ENCODE peak calls at places on chromosomes 13 and 19, in seven cellular contexts. M is tibial nerve, B is lower lobe of right lung, L is AG09309, I is IMR-90, C is upper lobe of left lung, R is cardiac muscle cell. T is an unnamed sample.

GRCh38 chr13:90331974-90332373 is 1015.5 kb upstream of the MIR17HG start:
- DNase-seq in C (no peak), I (no peak), B (no peak), R (no peak), L (no peak), M (no peak), T (no peak)

GRCh38 chr13:94825507-94825906 is 113.2 kb upstream of the SOX21 start:
- DNase-seq in M (peak), L (no peak), C (no peak), B (no peak), I (no peak), R (peak), T (no peak)

GRCh38 chr19:55383279-55383788 is 758 bp downstream of the TMEM238 start:
- DNase-seq in M (no peak), R (no peak), C (no peak), L (no peak), B (no peak), I (no peak), T (no peak)

GRCh38 chr13:76216729-76217128 is 580.6 kb downstream of the LMO7 start:
- DNase-seq in M (no peak), L (no peak), B (no peak), R (no peak), I (no peak), C (no peak), T (no peak)

GRCh38 chr19:35397064-35397463 is 26.2 kb downstream of the GPR42 start:
- DNase-seq in R (no peak), I (no peak), B (no peak), C (no peak), L (no peak), M (no peak), T (no peak)

GRCh38 chr19:50514346-50515167 is 844 bp upstream of the ASPDH start:
- DNase-seq in M (no peak), B (peak), C (no peak), I (no peak), L (no peak), R (no peak), T (no peak)

GRCh38 chr19:10612515-10613119 is 12.7 kb upstream of the SLC44A2 start:
- DNase-seq in C (peak), L (no peak), B (peak), M (peak), R (no peak), I (no peak), T (no peak)

GRCh38 chr13:78239681-78240080 is 321.1 kb upstream of the EDNRB start:
- DNase-seq in C (no peak), L (no peak), I (peak), M (no peak), B (no peak), R (no peak), T (no peak)

GRCh38 chr13:50678464-50679162 is 164.9 kb downstream of the DLEU7 start:
- DNase-seq in L (peak), B (no peak), C (no peak), R (peak), M (no peak), I (peak), T (peak)

GRCh38 chr13:94329754-94330551 is 149.5 kb downstream of the DCT start:
- DNase-seq in I (peak), L (peak), R (peak), M (no peak), B (no peak), C (no peak), T (peak)

GRCh38 chr13:26503826-26504594 is 53.5 kb upstream of the WASF3 start:
- DNase-seq in I (no peak), B (no peak), L (no peak), M (no peak), C (no peak), R (no peak), T (no peak)

GRCh38 chr13:68888832-68889231 is 1218.8 kb upstream of the ATXN8OS start:
- DNase-seq in C (no peak), R (no peak), B (no peak), L (no peak), I (no peak), M (no peak), T (no peak)

GRCh38 chr13:109323338-109323737 is 463.0 kb downstream of the IRS2 start:
- DNase-seq in R (no peak), L (no peak), M (no peak), C (no peak), B (no peak), I (no peak), T (no peak)

GRCh38 chr19:12733369-12733896 is 1.1 kb downstream of the TRIR start:
- DNase-seq in L (no peak), C (no peak), R (peak), B (no peak), M (no peak), I (peak), T (no peak)

GRCh38 chr19:3807131-3807480 is 20.9 kb upstream of the MATK start:
- DNase-seq in L (no peak), R (no peak), B (no peak), C (no peak), I (no peak), M (no peak), T (no peak)

GRCh38 chr13:84405286-84405685 is 523.0 kb upstream of the SLITRK1 start:
- DNase-seq in L (no peak), C (no peak), I (peak), B (no peak), R (peak), M (no peak), T (no peak)

GRCh38 chr13:73059460-73060250 is 850 bp downstream of the KLF5 start:
- DNase-seq in R (no peak), I (peak), L (no peak), B (peak), C (peak), M (no peak), T (no peak)

GRCh38 chr13:19586904-19587634 is 25.7 kb upstream of the TPTE2 start:
- DNase-seq in L (no peak), M (no peak), R (peak), I (peak), B (peak), C (peak), T (peak)

GRCh38 chr13:113927661-113928581 is 46.0 kb downstream of the C13orf46 start:
- DNase-seq in B (no peak), C (peak), R (peak), M (peak), L (peak), I (peak), T (peak)

GRCh38 chr19:43467730-43468129 is 2.3 kb upstream of the LYPD3 start:
- DNase-seq in R (peak), C (no peak), B (no peak), L (no peak), I (peak), M (no peak), T (peak)

GRCh38 chr19:52369463-52370340 is at the start of gene ZNF880:
- DNase-seq in B (peak), I (peak), M (peak), C (peak), L (peak), R (peak), T (peak)

GRCh38 chr13:103188688-103189326 is 122.6 kb upstream of the SLC10A2 start:
- DNase-seq in B (no peak), L (no peak), R (peak), M (no peak), I (no peak), C (no peak), T (no peak)

GRCh38 chr19:39083983-39084731 is at the start of gene ACP7:
- DNase-seq in R (no peak), M (no peak), L (no peak), B (no peak), I (no peak), C (no peak), T (no peak)

GRCh38 chr19:48480476-48481190 is 11.5 kb downstream of the CYTH2 start:
- DNase-seq in L (no peak), M (no peak), C (no peak), I (no peak), B (no peak), R (peak), T (no peak)

GRCh38 chr13:71290963-71291937 is 575.8 kb downstream of the DACH1 start:
- DNase-seq in I (peak), R (peak), C (peak), M (no peak), L (no peak), B (no peak), T (no peak)

GRCh38 chr13:78319101-78319627 is 284.2 kb downstream of the POU4F1 start:
- DNase-seq in B (no peak), C (no peak), M (no peak), R (no peak), I (no peak), L (no peak), T (no peak)

GRCh38 chr19:50798116-50798942 is 8.1 kb downstream of the ACP4 start:
- DNase-seq in M (no peak), R (no peak), B (no peak), C (no peak), I (no peak), L (no peak), T (no peak)

GRCh38 chr19:31648347-31648746 is 299.1 kb upstream of the TSHZ3 start:
- DNase-seq in M (no peak), I (peak), L (no peak), B (no peak), R (no peak), C (no peak), T (no peak)

GRCh38 chr19:50039968-50040367 is 14.2 kb downstream of the ZNF473 start:
- DNase-seq in R (no peak), I (peak), L (no peak), B (no peak), M (no peak), C (no peak), T (no peak)

GRCh38 chr19:872266-872951 is 12.9 kb downstream of the CFD start:
- DNase-seq in L (no peak), C (peak), M (no peak), R (peak), B (peak), I (peak), T (no peak)

GRCh38 chr19:14561832-14562351 is 10.0 kb downstream of the NDUFB7 start:
- DNase-seq in R (peak), C (no peak), I (peak), B (no peak), L (no peak), M (no peak), T (no peak)

GRCh38 chr13:33285420-33286124 is at the start of gene STARD13:
- DNase-seq in I (peak), C (peak), B (peak), R (peak), L (peak), M (peak), T (peak)

GRCh38 chr13:99975626-99976025 is 4.1 kb upstream of the ZIC5 start:
- DNase-seq in L (no peak), I (no peak), R (no peak), B (no peak), C (no peak), M (no peak), T (no peak)

GRCh38 chr19:47239610-47240296 is 8.8 kb upstream of the BBC3 start:
- DNase-seq in I (peak), B (peak), L (no peak), R (peak), M (no peak), C (peak), T (no peak)
- H3K4me3 ChIP-seq in I (peak), B (peak), L (peak), R (peak), M (peak), C (peak), T (peak)

GRCh38 chr19:17761148-17761547 is 9.9 kb downstream of the FCHO1 start:
- DNase-seq in L (no peak), I (no peak), C (no peak), R (no peak), M (no peak), B (no peak), T (no peak)
- H3K4me3 ChIP-seq in L (no peak), I (no peak), C (no peak), R (no peak), M (no peak), B (no peak), T (no peak)

GRCh38 chr13:67014399-67014798 is 215.7 kb downstream of the PCDH9 start:
- DNase-seq in M (no peak), B (no peak), R (no peak), L (no peak), I (no peak), C (no peak), T (no peak)
- H3K4me3 ChIP-seq in M (no peak), B (no peak), R (no peak), L (no peak), I (no peak), C (no peak), T (no peak)

DNA sequence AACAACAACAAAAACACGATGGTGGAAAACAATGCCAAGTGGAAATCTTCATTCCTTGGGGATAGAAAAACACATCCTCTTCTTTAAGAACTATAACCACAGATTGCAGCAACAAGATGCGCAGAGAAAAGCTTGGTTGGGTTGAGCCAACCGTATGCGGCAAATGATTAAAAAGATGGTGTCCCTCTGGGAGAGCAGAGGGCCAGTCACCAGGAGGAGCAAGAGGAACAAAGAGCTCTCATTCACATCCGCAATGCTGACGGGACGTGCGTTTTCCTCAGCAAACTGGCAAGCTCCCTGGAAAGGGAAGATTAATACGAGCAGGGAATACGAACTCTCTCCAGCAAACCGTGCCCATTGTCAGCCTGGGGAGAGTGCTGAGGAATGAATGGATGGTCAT is 141.6 kb downstream of the KATNAL1 start:
- DNase-seq in M (peak), L (peak), B (no peak), C (no peak), R (peak), I (no peak), T (no peak)
- H3K4me3 ChIP-seq in M (no peak), L (no peak), B (no peak), C (no peak), R (no peak), I (no peak), T (no peak)